ENCODE peak calls at places on chromosomes 6 and 20, in four cellular contexts. N is brain microvascular endothelial cell, X is glutamatergic neuron, I is dorsolateral prefrontal cortex. P is an unnamed sample.

GRCh38 chr6:92847988-92848387 is 571.4 kb downstream of the EPHA7 start:
- DNase-seq in N (no peak), X (no peak), I (no peak), P (no peak)

GRCh38 chr20:19370076-19371075 is 157.9 kb downstream of the SLC24A3 start:
- DNase-seq in N (no peak), I (no peak), X (no peak), P (no peak)

GRCh38 chr6:108945686-108946158 is 97.5 kb downstream of the ARMC2 start:
- DNase-seq in N (peak), X (no peak), I (peak), P (no peak)

GRCh38 chr20:41981746-41982145 is 363.6 kb upstream of the CHD6 start:
- DNase-seq in I (no peak), X (no peak), N (no peak), P (no peak)

GRCh38 chr6:17394192-17394611 is 807 bp downstream of the CAP2 start:
- DNase-seq in I (peak), X (peak), N (peak), P (no peak)

GRCh38 chr20:22861990-22862389 is 173.1 kb upstream of the SSTR4 start:
- DNase-seq in I (no peak), N (no peak), X (no peak), P (no peak)

GRCh38 chr20:43409041-43409913 is 48.4 kb upstream of the SRSF6 start:
- DNase-seq in X (peak), I (no peak), N (peak), P (no peak)

GRCh38 chr6:70725817-70726413 is 58.2 kb downstream of the SMAP1 start:
- DNase-seq in N (no peak), X (no peak), I (no peak), P (no peak)

GRCh38 chr6:163170294-163170883 is 244.1 kb upstream of the QKI start:
- DNase-seq in X (no peak), N (no peak), I (no peak), P (no peak)

GRCh38 chr20:49505518-49505917 is 23.1 kb upstream of the KCNB1 start:
- DNase-seq in X (peak), N (peak), I (peak), P (no peak)

GRCh38 chr6:129210684-129211083 is 327.7 kb downstream of the LAMA2 start:
- DNase-seq in I (no peak), X (no peak), N (no peak), P (no peak)

GRCh38 chr6:27007020-27007419 is 240.5 kb upstream of the PRSS16 start:
- DNase-seq in X (no peak), I (no peak), N (no peak), P (no peak)
- TF ChIP-seq CTCF in X (no peak), I (no peak), N (no peak), P (no peak)

GRCh38 chr20:46549188-46549967 is 1.1 kb downstream of the OCSTAMP start:
- DNase-seq in X (no peak), I (no peak), N (no peak), P (no peak)
- TF ChIP-seq CTCF in X (no peak), I (no peak), N (no peak), P (no peak)

GRCh38 chr20:58701431-58702160 is 9.0 kb downstream of the NPEPL1 start:
- DNase-seq in X (no peak), N (no peak), I (no peak), P (no peak)

GRCh38 chr20:58700823-58701222 is 8.2 kb downstream of the NPEPL1 start:
- DNase-seq in N (no peak), X (no peak), I (peak), P (no peak)

GRCh38 chr20:58703765-58704331 is 11.2 kb downstream of the NPEPL1 start:
- DNase-seq in X (no peak), I (no peak), N (no peak), P (no peak)

GRCh38 chr20:58702161-58702510 is 9.5 kb downstream of the NPEPL1 start:
- DNase-seq in N (no peak), X (no peak), I (no peak), P (no peak)

DNA sequence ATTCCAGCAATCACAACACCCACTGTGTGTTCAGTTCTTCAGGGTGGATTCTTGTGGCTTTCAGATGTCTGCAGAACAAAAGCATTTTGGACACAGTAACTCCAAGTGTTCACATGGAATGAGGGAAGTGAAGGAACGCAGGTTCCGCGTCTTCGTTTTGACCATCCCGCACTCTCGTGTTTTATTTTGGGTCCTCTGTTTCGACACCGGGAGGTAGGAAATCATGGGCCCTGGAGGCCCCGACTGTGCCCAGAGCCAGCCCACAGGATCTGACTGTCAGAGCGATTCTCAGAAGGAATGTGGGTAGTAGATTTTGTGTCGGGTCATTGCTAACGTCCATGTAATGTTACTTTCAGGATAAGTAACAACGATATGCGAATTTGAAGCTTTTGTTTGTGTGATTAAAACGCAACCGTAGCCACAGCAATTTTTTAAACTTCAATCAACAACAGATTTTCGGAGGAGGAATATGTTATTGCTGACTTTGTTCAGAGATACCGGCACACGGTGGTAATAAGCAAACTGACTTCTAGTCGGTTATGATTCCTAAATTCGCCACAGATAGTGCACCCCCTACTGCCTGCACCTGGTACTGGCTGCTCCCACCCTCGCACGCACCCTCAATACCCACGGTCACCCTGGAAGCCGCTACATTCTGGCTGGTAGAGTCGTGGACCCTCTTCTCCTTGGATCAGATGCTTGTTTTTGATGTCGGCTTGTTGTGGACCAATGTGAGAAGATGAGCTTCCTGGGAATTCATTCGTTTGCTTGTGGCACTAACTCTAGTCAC is 10.5 kb downstream of the NPEPL1 start:
- DNase-seq in I (no peak), N (no peak), X (no peak), P (no peak)
- TF ChIP-seq CTCF in I (no peak), N (peak), X (peak), P (peak)

GRCh38 chr20:1438361-1438760 is 28.3 kb downstream of the NSFL1C start:
- DNase-seq in N (no peak), X (no peak), I (no peak), P (no peak)
- TF ChIP-seq CTCF in N (no peak), X (no peak), I (no peak), P (no peak)

DNA sequence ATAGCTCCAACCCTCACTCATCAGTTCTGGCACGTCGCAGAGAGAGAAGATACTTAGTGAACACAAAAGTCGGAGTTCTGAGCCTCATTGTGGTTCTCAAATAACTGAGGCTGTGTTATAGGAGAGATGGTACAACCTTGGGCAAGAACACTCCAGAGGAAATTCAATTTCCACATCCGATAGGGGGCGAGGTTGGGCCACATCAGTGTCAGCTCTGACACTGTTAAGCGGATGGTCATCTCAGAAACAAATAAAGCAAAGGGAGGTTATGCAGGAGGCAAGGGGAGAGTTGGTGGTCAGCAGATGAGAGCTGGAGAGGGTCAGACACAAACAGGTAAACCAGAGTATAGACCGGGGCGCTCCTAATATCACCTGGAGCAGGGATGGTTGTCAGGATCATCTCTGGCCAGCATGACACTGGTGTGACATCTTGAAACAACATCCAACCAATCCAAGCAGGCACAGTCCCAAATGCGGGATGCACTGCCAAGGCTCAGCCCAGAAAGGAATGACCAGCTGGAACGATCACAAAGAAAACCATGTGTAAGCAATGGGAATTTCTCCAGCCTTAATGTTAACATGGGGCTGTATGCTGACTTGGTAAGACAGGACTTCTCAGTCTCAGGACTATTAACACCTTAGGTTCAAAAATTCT is 331.8 kb downstream of the HACE1 start:
- DNase-seq in I (no peak), N (peak), X (peak), P (no peak)
- TF ChIP-seq CTCF in I (peak), N (peak), X (no peak), P (peak)

DNA sequence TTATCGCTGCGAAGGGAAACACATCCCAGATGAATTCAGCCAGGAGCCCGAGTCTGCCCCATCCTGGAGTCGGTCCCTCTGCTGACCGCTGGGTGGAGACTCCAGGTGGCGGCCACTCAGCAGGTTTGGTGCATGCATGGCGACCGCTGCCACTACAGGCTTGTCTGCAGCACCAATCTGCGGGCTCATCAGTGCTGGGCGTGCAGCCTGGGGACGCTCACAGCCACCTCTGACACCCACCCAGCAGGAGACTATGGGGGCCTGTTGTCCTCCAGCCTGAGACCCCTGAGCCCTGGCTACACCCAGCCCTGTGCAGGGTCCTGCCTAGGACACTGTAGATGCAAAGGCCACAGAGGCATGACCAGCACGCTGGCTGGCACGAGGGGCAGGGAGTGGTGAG is 40.5 kb upstream of the GATA5 start:
- DNase-seq in N (no peak), X (no peak), I (no peak), P (no peak)
- TF ChIP-seq CTCF in N (peak), X (no peak), I (no peak), P (no peak)

GRCh38 chr6:89299451-89299850 is 15.6 kb downstream of the GABRR2 start:
- DNase-seq in X (no peak), I (no peak), N (no peak), P (no peak)
- TF ChIP-seq CTCF in X (no peak), I (no peak), N (peak), P (peak)

P was measured in D721Med.